ENCODE peak calls at places on chromosomes 5 and 9, in eight cellular contexts. Y, X, M, J, R, D, V and K are unnamed samples.

GRCh38 chr9:137021979-137022619 is 5.9 kb downstream of the ABCA2 start:
- DNase-seq in Y (peak), D (peak), R (peak), V (peak), M (peak), X (peak), J (peak), K (peak)

GRCh38 chr5:178542455-178542854 is 47.7 kb downstream of the COL23A1 start:
- DNase-seq in X (no peak), M (no peak), Y (no peak), D (no peak), V (no peak), J (no peak), R (no peak), K (no peak)

GRCh38 chr9:4137234-4137633 is 162.6 kb downstream of the GLIS3 start:
- DNase-seq in X (no peak), D (peak), Y (peak), V (no peak), M (peak), R (peak), J (no peak), K (no peak)

GRCh38 chr9:127923771-127924170 is 6.8 kb downstream of the PIP5KL1 start:
- DNase-seq in X (no peak), J (no peak), Y (peak), R (peak), M (no peak), V (no peak), D (peak), K (no peak)

GRCh38 chr9:116337015-116337414 is 183.4 kb downstream of the PAPPA start:
- DNase-seq in M (peak), R (no peak), V (no peak), J (no peak), X (no peak), Y (peak), D (peak), K (no peak)

GRCh38 chr9:16352791-16353401 is 517.6 kb downstream of the BNC2 start:
- DNase-seq in Y (peak), X (no peak), J (no peak), M (no peak), V (no peak), D (peak), R (no peak), K (no peak)

GRCh38 chr9:132985489-132985888 is 7.0 kb downstream of the GFI1B start:
- DNase-seq in V (no peak), X (no peak), J (no peak), M (no peak), D (no peak), Y (no peak), R (no peak), K (no peak)

GRCh38 chr5:622359-622758 is 10.2 kb downstream of the CEP72 start:
- DNase-seq in V (no peak), R (no peak), M (no peak), X (no peak), D (no peak), J (no peak), Y (no peak), K (no peak)

GRCh38 chr5:55160493-55161209 is 680 bp downstream of the GPX8 start:
- DNase-seq in R (peak), D (peak), Y (peak), X (no peak), M (peak), V (no peak), J (peak), K (no peak)

GRCh38 chr5:153613143-153613542 is 122.7 kb downstream of the GRIA1 start:
- DNase-seq in M (no peak), R (no peak), V (no peak), D (peak), X (peak), Y (peak), J (no peak), K (no peak)

GRCh38 chr9:22307013-22307711 is 139.5 kb upstream of the DMRTA1 start:
- DNase-seq in V (peak), D (peak), R (peak), Y (peak), X (no peak), M (peak), J (peak), K (peak)

GRCh38 chr9:38087934-38088925 is 19.2 kb upstream of the SHB start:
- DNase-seq in J (peak), R (peak), X (peak), V (peak), M (peak), Y (peak), D (peak), K (peak)

GRCh38 chr5:141382469-141383294 is at the start of gene PCDHGA7:
- DNase-seq in R (no peak), J (no peak), X (peak), Y (no peak), M (no peak), V (peak), D (no peak), K (peak)

GRCh38 chr5:230711-231110 is 12.6 kb downstream of the SDHA start:
- DNase-seq in Y (no peak), D (no peak), J (no peak), M (no peak), V (no peak), X (no peak), R (no peak), K (no peak)

GRCh38 chr9:81145331-81145963 is 543.9 kb downstream of the TLE1 start:
- DNase-seq in J (no peak), R (no peak), D (no peak), V (no peak), X (no peak), Y (no peak), M (no peak), K (no peak)

GRCh38 chr5:127518319-127518621 is 830 bp downstream of the PRRC1 start:
- DNase-seq in R (no peak), V (peak), Y (peak), M (no peak), J (no peak), D (no peak), X (no peak), K (peak)

GRCh38 chr5:111748304-111748763 is 8.7 kb downstream of the NREP start:
- DNase-seq in R (peak), X (no peak), J (no peak), V (no peak), Y (peak), M (no peak), D (peak), K (no peak)

GRCh38 chr5:164335837-164336236 is 830.4 kb downstream of the MAT2B start:
- DNase-seq in X (no peak), R (no peak), M (no peak), D (peak), V (no peak), J (no peak), Y (peak), K (no peak)

GRCh38 chr5:98314262-98314661 is 459.2 kb upstream of the RGMB start:
- DNase-seq in X (no peak), R (no peak), M (no peak), V (no peak), D (peak), Y (peak), J (no peak), K (no peak)

GRCh38 chr5:66164044-66164790 is 20.1 kb downstream of the SREK1 start:
- DNase-seq in R (no peak), V (no peak), X (no peak), J (no peak), Y (no peak), M (no peak), D (peak), K (no peak)

GRCh38 chr9:125632321-125633115 is 74.5 kb downstream of the MAPKAP1 start:
- DNase-seq in D (peak), R (no peak), Y (peak), V (peak), J (no peak), X (no peak), M (no peak), K (peak)

GRCh38 chr9:84822589-84823233 is 153.2 kb downstream of the NTRK2 start:
- DNase-seq in D (no peak), J (no peak), R (no peak), V (peak), Y (no peak), X (no peak), M (no peak), K (no peak)

GRCh38 chr5:95899040-95899439 is 62.6 kb downstream of the ELL2 start:
- DNase-seq in V (no peak), D (no peak), J (no peak), X (no peak), Y (no peak), R (no peak), M (no peak), K (no peak)

GRCh38 chr5:67577424-67577823 is 380.8 kb upstream of the CD180 start:
- DNase-seq in D (peak), R (no peak), J (no peak), V (no peak), X (no peak), Y (peak), M (no peak), K (no peak)

GRCh38 chr5:20360243-20360642 is 372.2 kb upstream of the CDH18 start:
- DNase-seq in R (no peak), J (no peak), X (no peak), Y (no peak), V (no peak), M (no peak), D (no peak), K (no peak)

GRCh38 chr5:94469889-94470288 is 148.5 kb downstream of the KIAA0825 start:
- DNase-seq in M (no peak), Y (no peak), R (peak), D (peak), V (no peak), J (no peak), X (peak), K (no peak)

GRCh38 chr9:10005206-10005605 is 607.6 kb downstream of the PTPRD start:
- DNase-seq in X (no peak), Y (no peak), M (no peak), D (no peak), J (no peak), R (no peak), V (no peak), K (no peak)

GRCh38 chr5:141969783-141970741 is 1.2 kb downstream of the RNF14 start:
- DNase-seq in R (no peak), M (peak), X (no peak), Y (peak), D (peak), J (no peak), V (peak), K (peak)

GRCh38 chr5:163564321-163564924 is 59.0 kb downstream of the MAT2B start:
- DNase-seq in M (peak), R (peak), J (peak), Y (peak), X (peak), D (peak), V (peak), K (peak)

GRCh38 chr9:98118640-98119601 is at the start of gene TRIM14:
- DNase-seq in Y (peak), J (peak), R (peak), M (peak), D (peak), X (peak), V (peak), K (peak)

GRCh38 chr5:125870271-125870670 is 552.9 kb upstream of the GRAMD2B start:
- DNase-seq in R (no peak), M (peak), V (no peak), X (peak), Y (no peak), D (peak), J (peak), K (no peak)

GRCh38 chr5:65382582-65382981 is 99.1 kb downstream of the ADAMTS6 start:
- DNase-seq in M (no peak), X (no peak), V (no peak), J (no peak), R (no peak), D (no peak), Y (peak), K (peak)

GRCh38 chr9:126386088-126386487 is 59.5 kb downstream of the MVB12B start:
- DNase-seq in X (no peak), V (no peak), D (peak), M (peak), J (peak), Y (peak), R (no peak), K (peak)

GRCh38 chr9:113361304-113362018 is 12.1 kb downstream of the BSPRY start:
- DNase-seq in D (no peak), M (no peak), X (no peak), V (no peak), Y (peak), R (no peak), J (no peak), K (no peak)

GRCh38 chr5:37717613-37718431 is 122.0 kb downstream of the GDNF start:
- DNase-seq in M (no peak), J (peak), X (peak), R (no peak), D (peak), Y (peak), V (no peak), K (no peak)

GRCh38 chr9:77221431-77221830 is 44.1 kb downstream of the VPS13A start:
- DNase-seq in Y (no peak), X (no peak), R (no peak), D (peak), V (no peak), M (no peak), J (no peak), K (no peak)
- TF ChIP-seq EZH2phosphoT487 in Y (no peak), X (no peak), R (no peak), D (no peak), V (no peak), M (no peak), J (no peak), K (no peak)

DNA sequence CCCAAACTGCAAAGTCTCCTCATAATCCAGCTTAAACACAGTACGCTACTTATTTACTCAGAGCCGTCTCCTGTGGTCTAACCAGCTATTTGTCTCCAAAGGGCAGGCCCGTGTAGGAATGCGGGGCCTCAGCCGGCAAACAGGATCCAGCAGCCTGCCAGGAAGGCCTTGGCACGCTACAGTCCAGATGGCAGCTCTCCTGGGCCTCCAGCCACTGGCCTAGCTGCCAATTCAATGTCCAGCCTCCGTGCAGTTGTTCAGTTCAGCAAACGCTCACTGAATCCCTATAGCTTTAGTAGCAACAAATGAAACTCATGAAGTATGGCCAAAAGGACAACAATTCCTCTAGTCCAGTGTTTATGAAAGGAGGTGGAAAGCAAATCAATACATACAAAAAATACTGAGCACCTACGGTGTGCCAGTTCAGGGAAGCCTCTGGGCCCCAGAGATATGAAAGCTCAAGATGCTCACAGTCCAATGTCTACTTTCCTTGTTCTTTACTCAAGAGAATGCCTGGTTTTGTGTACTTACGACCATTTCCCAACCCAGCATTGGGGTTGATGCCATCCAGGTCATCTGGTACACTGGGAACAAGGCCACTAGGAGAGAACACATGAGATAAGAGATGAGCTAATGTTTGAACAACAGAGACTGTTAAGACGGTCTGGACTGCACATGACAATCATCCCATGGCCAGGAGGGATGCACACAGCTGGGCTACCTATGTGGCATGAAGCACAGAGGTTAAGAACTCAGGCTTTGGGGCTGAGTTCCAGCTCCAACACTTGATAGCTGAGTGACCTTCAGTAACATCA is 8.3 kb downstream of the CDK5RAP2 start:
- DNase-seq in R (no peak), X (peak), D (peak), Y (no peak), J (no peak), V (no peak), M (no peak), K (no peak)
- H3K4me2 ChIP-seq in R (no peak), X (no peak), D (peak), Y (no peak), J (no peak), V (no peak), M (no peak), K (no peak)

GRCh38 chr5:56215019-56215830 is 17.9 kb downstream of the ANKRD55 start:
- DNase-seq in Y (no peak), V (no peak), J (no peak), X (no peak), D (no peak), M (no peak), R (no peak), K (no peak)

GRCh38 chr5:56207537-56207936 is 25.6 kb downstream of the ANKRD55 start:
- DNase-seq in Y (peak), D (peak), R (no peak), V (no peak), J (no peak), X (no peak), M (no peak), K (no peak)

GRCh38 chr5:56212127-56212879 is 20.8 kb downstream of the ANKRD55 start:
- DNase-seq in M (no peak), Y (no peak), X (no peak), D (no peak), V (no peak), J (no peak), R (no peak), K (no peak)

GRCh38 chr5:56208681-56209080 is 24.4 kb downstream of the ANKRD55 start:
- DNase-seq in J (no peak), Y (no peak), D (no peak), R (no peak), X (no peak), M (no peak), V (no peak), K (no peak)

GRCh38 chr5:56211298-56211865 is 21.7 kb downstream of the ANKRD55 start:
- DNase-seq in D (peak), M (no peak), X (no peak), Y (peak), R (peak), J (peak), V (no peak), K (no peak)
- H3K4me3 ChIP-seq in D (no peak), M (no peak), X (no peak), Y (no peak), R (no peak), J (no peak), V (no peak), K (no peak)

GRCh38 chr5:149015561-149015960 is 47.3 kb downstream of the SH3TC2 start:
- DNase-seq in R (no peak), M (no peak), D (no peak), Y (peak), V (no peak), X (no peak), J (no peak), K (no peak)

GRCh38 chr5:149017669-149018068 is 45.2 kb downstream of the SH3TC2 start:
- DNase-seq in R (no peak), M (no peak), X (no peak), D (no peak), J (no peak), V (no peak), Y (no peak), K (no peak)

GRCh38 chr5:149012350-149012749 is 50.5 kb downstream of the SH3TC2 start:
- DNase-seq in R (no peak), X (no peak), J (no peak), V (no peak), M (peak), D (no peak), Y (no peak), K (no peak)

GRCh38 chr5:149014634-149015033 is 48.2 kb downstream of the SH3TC2 start:
- DNase-seq in J (no peak), R (no peak), Y (no peak), V (peak), X (no peak), M (no peak), D (no peak), K (no peak)

GRCh38 chr5:149015126-149015525 is 47.7 kb downstream of the SH3TC2 start:
- DNase-seq in M (no peak), V (no peak), J (no peak), D (no peak), R (no peak), X (no peak), Y (no peak), K (no peak)
- TF ChIP-seq EZH2phosphoT487 in M (no peak), V (no peak), J (no peak), D (no peak), R (no peak), X (no peak), Y (no peak), K (no peak)